ENCODE peak calls at places on chromosomes 2 and 18, in four cellular contexts. E is stimulated activated CD8-positive, alpha-beta memory T cell treated with anti-CD3 and anti-CD28 coated beads, Interleukin-4, amount 100 ng/mL, for 1 hour; R is NCI-H1930; J is coronary artery. P is an unnamed sample.

GRCh38 chr2:38074047-38074774 is 1.7 kb downstream of the CYP1B1 start:
- DNase-seq in E (no peak), R (no peak), J (no peak), P (no peak)

GRCh38 chr18:60145776-60146175 is 226.8 kb downstream of the MC4R start:
- DNase-seq in E (no peak), R (no peak), J (no peak), P (no peak)

GRCh38 chr18:58669731-58670379 is 1.4 kb upstream of the MALT1 start:
- DNase-seq in E (no peak), R (peak; percentile 62), J (no peak), P (no peak)

GRCh38 chr2:60152226-60152833 is 401.1 kb downstream of the BCL11A start:
- DNase-seq in E (no peak), R (no peak), J (no peak), P (no peak)

GRCh38 chr2:220499281-220499680 is 871.9 kb downstream of the SLC4A3 start:
- DNase-seq in E (no peak), R (no peak), J (no peak), P (no peak)

GRCh38 chr2:65075605-65076344 is 19.6 kb downstream of the CEP68 start:
- DNase-seq in E (no peak), R (no peak), J (no peak), P (no peak)

GRCh38 chr2:121505005-121505404 is 25.7 kb upstream of the RNU4ATAC start:
- DNase-seq in E (no peak), R (no peak), J (no peak), P (no peak)

GRCh38 chr2:129329574-129329973 is 649.9 kb upstream of the RAB6C start:
- DNase-seq in E (no peak), R (no peak), J (no peak), P (no peak)

GRCh38 chr2:68505603-68506159 is 38.3 kb downstream of the APLF start:
- DNase-seq in E (no peak), R (no peak), J (no peak), P (no peak)

GRCh38 chr2:171505374-171505773 is 16.9 kb upstream of the CYBRD1 start:
- DNase-seq in E (no peak), R (no peak), J (no peak), P (no peak)

GRCh38 chr2:19796036-19796703 is 105.6 kb downstream of the TTC32 start:
- DNase-seq in E (no peak), R (no peak), J (no peak), P (no peak)

GRCh38 chr2:48113767-48114166 is 207.5 kb upstream of the FBXO11 start:
- DNase-seq in E (no peak), R (no peak), J (no peak), P (no peak)

GRCh38 chr18:24972577-24972976 is 379.4 kb downstream of the ZNF521 start:
- DNase-seq in E (no peak), R (no peak), J (no peak), P (no peak)

GRCh38 chr2:241002275-241003046 is 4.0 kb downstream of the SNED1 start:
- DNase-seq in E (no peak), R (no peak), J (peak; percentile 68), P (peak; percentile 73)

GRCh38 chr2:238370482-238371372 is 50.4 kb downstream of the TRAF3IP1 start:
- DNase-seq in E (no peak), R (no peak), J (no peak), P (no peak)

GRCh38 chr2:235573331-235574221 is 79.7 kb downstream of the AGAP1 start:
- DNase-seq in E (no peak), R (no peak), J (no peak), P (no peak)

GRCh38 chr2:241741016-241741415 is 6.6 kb downstream of the D2HGDH start:
- DNase-seq in E (no peak), R (no peak), J (no peak), P (no peak)

GRCh38 chr2:43758738-43759137 is 15.1 kb upstream of the DYNC2LI1 start:
- DNase-seq in E (no peak), R (no peak), J (no peak), P (no peak)

GRCh38 chr2:74474899-74475298 is 2.4 kb upstream of the MRPL53 start:
- DNase-seq in E (no peak), R (no peak), J (no peak), P (no peak)

GRCh38 chr2:15561574-15562344 is 625 bp upstream of the NBAS start:
- DNase-seq in E (no peak), R (no peak), J (no peak), P (no peak)

GRCh38 chr18:46672062-46672970 is 15.3 kb upstream of the LOXHD1 start:
- DNase-seq in E (no peak), R (no peak), J (no peak), P (no peak)

GRCh38 chr2:219296142-219296541 is 13.1 kb downstream of the PTPRN start:
- DNase-seq in E (no peak), R (no peak), J (no peak), P (no peak)

GRCh38 chr2:239177908-239178307 is 222.9 kb downstream of the HDAC4 start:
- DNase-seq in E (no peak), R (no peak), J (peak; percentile 47), P (peak; percentile 82)

GRCh38 chr2:30235859-30236535 is 4.7 kb downstream of the LBH start:
- DNase-seq in E (no peak), R (no peak), J (peak; percentile 38), P (no peak)

GRCh38 chr2:26170795-26171194 is 2.1 kb upstream of the GAREM2 start:
- DNase-seq in E (no peak), R (no peak), J (no peak), P (no peak)

GRCh38 chr18:8121942-8122480 is 487.2 kb upstream of the RAB12 start:
- DNase-seq in E (no peak), R (no peak), J (no peak), P (no peak)

GRCh38 chr2:202261531-202261930 is 4.0 kb upstream of the NOP58 start:
- DNase-seq in E (no peak), R (no peak), J (no peak), P (no peak)

P was measured in osteocyte.